ENCODE peak calls at places on chromosomes 3 and 15, in four cellular contexts. I, D, O and P are unnamed samples.

GRCh38 chr3:191123231-191123630 is 75.8 kb upstream of the OSTN start:
- DNase-seq in I (no peak), O (no peak), D (no peak), P (no peak)

GRCh38 chr3:35187908-35188307 is 451.4 kb upstream of the ARPP21 start:
- DNase-seq in O (no peak), I (no peak), D (no peak), P (no peak)

GRCh38 chr3:156150434-156151066 is 30.2 kb downstream of the KCNAB1 start:
- DNase-seq in I (peak; percentile 46), D (peak; percentile 23), O (no peak), P (peak; percentile 19)

GRCh38 chr15:63473999-63474809 is 30.2 kb upstream of the USP3 start:
- DNase-seq in D (peak; percentile 53), I (peak; percentile 61), O (no peak), P (no peak)

GRCh38 chr15:38547255-38547997 is 17.2 kb downstream of the RASGRP1 start:
- DNase-seq in D (no peak), I (no peak), O (no peak), P (no peak)

GRCh38 chr15:90141646-90142045 is 39.4 kb upstream of the IDH2 start:
- DNase-seq in O (no peak), I (no peak), D (no peak), P (no peak)

GRCh38 chr3:187694801-187695200 is 7.6 kb downstream of the RTP2 start:
- DNase-seq in D (no peak), O (no peak), I (no peak), P (no peak)

GRCh38 chr15:59298255-59298856 is 74.3 kb downstream of the MYO1E start:
- DNase-seq in I (peak; percentile 35), D (no peak), O (no peak), P (no peak)

GRCh38 chr3:31882895-31883294 is 98.2 kb downstream of the OSBPL10 start:
- DNase-seq in I (no peak), O (no peak), D (no peak), P (no peak)